ENCODE peak calls at places on chromosome 1, in six cellular contexts. F is GM23248; B is A673; Q is lower lobe of right lung; X is PC-9; L is CD8-positive, alpha-beta memory T cell. H is an unnamed sample. For H3K9me3, the result is how much of the 10 kb centered on the place peaks cover.

GRCh38 chr1:57041901-57042300 is 76.1 kb upstream of the C8B start:
- DNase-seq in X (no peak), L (no peak), F (peak), Q (no peak), B (no peak), H (no peak)

GRCh38 chr1:6467744-6468688 is 2.0 kb upstream of the TNFRSF25 start:
- DNase-seq in B (no peak), F (no peak), L (no peak), X (no peak), Q (no peak), H (no peak)

GRCh38 chr1:55055951-55056631 is 16.7 kb downstream of the PCSK9 start:
- DNase-seq in F (no peak), Q (no peak), X (no peak), L (no peak), B (no peak), H (no peak)

GRCh38 chr1:245894843-245895242 is 612.2 kb downstream of the SMYD3 start:
- DNase-seq in F (no peak), L (no peak), X (no peak), Q (no peak), B (no peak), H (no peak)

GRCh38 chr1:207327994-207328393 is 6.5 kb downstream of the CD55 start:
- DNase-seq in B (no peak), L (no peak), Q (no peak), X (no peak), F (peak), H (no peak)

GRCh38 chr1:50415235-50416149 is 7.8 kb downstream of the DMRTA2 start:
- DNase-seq in X (no peak), F (no peak), B (no peak), Q (no peak), L (no peak), H (no peak)

GRCh38 chr1:56024155-56024554 is 555.2 kb downstream of the PLPP3 start:
- DNase-seq in F (no peak), Q (no peak), X (no peak), B (no peak), L (no peak), H (no peak)

GRCh38 chr1:224357626-224358124 is 996 bp downstream of the CNIH4 start:
- DNase-seq in L (no peak), X (no peak), Q (no peak), B (peak), F (peak), H (no peak)

GRCh38 chr1:67766117-67766978 is 66.9 kb downstream of the GNG12 start:
- DNase-seq in L (no peak), F (peak), X (peak), B (peak), Q (no peak), H (peak)

GRCh38 chr1:24336099-24336498 is 16.9 kb downstream of the GRHL3 start:
- DNase-seq in L (no peak), X (no peak), Q (no peak), F (no peak), B (no peak), H (no peak)

GRCh38 chr1:12067900-12068821 is 5.1 kb downstream of the TNFRSF8 start:
- DNase-seq in L (no peak), Q (peak), F (peak), B (no peak), X (no peak), H (no peak)

GRCh38 chr1:179941439-179941838 is 13.2 kb upstream of the CEP350 start:
- DNase-seq in Q (no peak), B (no peak), F (no peak), X (no peak), L (no peak), H (no peak)

GRCh38 chr1:230542054-230542453 is 100.2 kb upstream of the COG2 start:
- DNase-seq in F (peak), L (no peak), Q (no peak), X (no peak), B (no peak), H (no peak)

GRCh38 chr1:181479137-181479745 is 4.1 kb upstream of the CACNA1E start:
- DNase-seq in L (no peak), Q (peak), X (peak), F (peak), B (peak), H (no peak)

GRCh38 chr1:33464552-33464951 is 7.9 kb upstream of the ZSCAN20 start:
- DNase-seq in X (no peak), B (no peak), L (no peak), F (no peak), Q (no peak), H (no peak)

GRCh38 chr1:197066277-197066676 is 783 bp downstream of the F13B start:
- DNase-seq in X (no peak), L (no peak), F (no peak), Q (no peak), B (no peak), H (no peak)

GRCh38 chr1:160258177-160258798 is 4.1 kb downstream of the DCAF8 start:
- DNase-seq in X (no peak), F (no peak), B (no peak), Q (no peak), L (no peak), H (no peak)

GRCh38 chr1:56513095-56513494 is 66.3 kb downstream of the PLPP3 start:
- DNase-seq in B (no peak), Q (no peak), X (no peak), F (no peak), L (no peak), H (no peak)

GRCh38 chr1:112849425-112849966 is 106.5 kb downstream of the SLC16A1 start:
- DNase-seq in X (peak), L (no peak), B (peak), Q (no peak), F (peak), H (no peak)

GRCh38 chr1:45012639-45013278 is 705 bp downstream of the UROD start:
- DNase-seq in B (peak), Q (peak), F (peak), X (peak), L (no peak), H (no peak)

GRCh38 chr1:110412576-110412975 is 5.1 kb upstream of the LAMTOR5 start:
- DNase-seq in X (peak), Q (peak), F (peak), B (peak), L (peak), H (peak)

GRCh38 chr1:25890249-25891034 is 14.9 kb upstream of the PAQR7 start:
- DNase-seq in B (no peak), L (no peak), F (peak), X (peak), Q (no peak), H (no peak)

GRCh38 chr1:111515291-111516007 is 12.0 kb upstream of the ADORA3 start:
- DNase-seq in X (peak), Q (peak), B (no peak), F (peak), L (no peak), H (no peak)

GRCh38 chr1:248144513-248145198 is at the start of gene OR2M5:
- DNase-seq in F (no peak), B (no peak), X (no peak), L (no peak), Q (no peak), H (no peak)
- H3K9me3 ChIP-seq in F (under half), B (under half), X (under half), L (under half), Q (under half), H (under half)

GRCh38 chr1:83067954-83068353 is 931.0 kb downstream of the TTLL7 start:
- DNase-seq in L (no peak), Q (no peak), F (no peak), B (no peak), X (no peak), H (no peak)
- H3K9me3 ChIP-seq in L (under half), Q (under half), F (under half), B (under half), X (under half), H (under half)

GRCh38 chr1:80358141-80358540 is 1351.6 kb upstream of the ADGRL4 start:
- DNase-seq in L (no peak), X (no peak), B (no peak), Q (no peak), F (no peak), H (no peak)

GRCh38 chr1:80365634-80366033 is 1359.1 kb upstream of the ADGRL4 start:
- DNase-seq in L (no peak), X (no peak), F (no peak), B (no peak), Q (no peak), H (no peak)

GRCh38 chr1:80367058-80367457 is 1360.5 kb upstream of the ADGRL4 start:
- DNase-seq in F (no peak), Q (no peak), B (no peak), X (no peak), L (no peak), H (no peak)

DNA sequence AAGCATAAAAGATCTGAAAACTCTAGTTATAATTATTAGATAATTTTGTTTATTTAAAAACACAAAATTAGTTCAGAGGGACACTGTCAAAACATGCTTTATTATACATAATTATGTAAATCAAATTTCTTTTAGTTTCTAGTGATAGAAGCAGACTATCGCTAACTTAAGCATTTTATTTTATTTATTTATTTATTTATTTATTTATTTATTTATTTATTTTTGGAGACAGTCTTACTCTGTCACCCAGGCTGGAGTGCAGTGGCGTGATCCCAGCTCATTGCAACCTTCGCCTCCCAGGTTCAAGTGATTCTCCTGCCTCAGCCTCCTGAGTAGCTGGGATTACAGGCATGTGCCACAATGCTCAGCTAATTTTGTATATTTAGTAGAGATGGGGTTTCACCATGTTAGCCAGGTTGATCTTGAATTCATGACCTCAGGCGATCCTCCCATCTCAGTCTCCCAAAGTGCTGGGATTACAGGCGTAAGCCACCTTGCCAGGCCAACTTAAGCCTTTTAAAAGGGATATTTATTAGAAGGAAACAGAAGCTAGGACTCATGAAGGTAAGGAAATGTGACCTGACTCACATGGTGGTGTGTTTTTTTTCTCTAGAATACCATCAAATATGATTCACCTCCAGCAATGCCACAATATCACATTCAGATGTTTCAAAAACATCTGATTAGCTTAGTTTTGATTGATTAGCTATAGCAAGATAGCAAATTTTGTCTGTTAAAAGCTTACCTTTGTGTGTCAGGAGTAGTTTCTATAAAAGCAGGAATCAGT is 1357.4 kb upstream of the ADGRL4 start:
- DNase-seq in B (no peak), Q (no peak), L (no peak), X (no peak), F (no peak), H (no peak)
- H3K9me3 ChIP-seq in B (under half), Q (under half), L (under half), X (under half), F (under half), H (under half)

DNA sequence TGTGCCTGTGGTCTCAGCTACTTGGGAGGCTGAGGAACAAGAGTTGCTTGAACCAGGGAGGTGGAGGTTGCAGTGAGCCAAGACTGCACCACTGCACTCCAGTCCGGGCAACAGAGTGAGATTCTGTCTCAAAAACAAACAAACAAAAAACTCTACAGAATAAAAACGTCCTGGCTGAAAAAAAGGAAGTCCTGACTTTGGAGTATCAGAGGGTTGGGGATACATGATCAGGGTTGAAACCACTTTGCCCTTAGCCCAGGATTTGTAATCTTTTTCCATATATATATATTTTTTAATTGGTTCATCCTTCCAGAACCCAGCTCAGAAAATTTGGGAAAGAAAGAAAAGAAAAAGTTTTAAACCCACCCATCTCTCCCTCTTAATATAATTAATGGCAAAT is 6.5 kb downstream of the THEM4 start:
- DNase-seq in X (no peak), L (no peak), B (no peak), F (no peak), Q (no peak), H (no peak)
- H3K9me3 ChIP-seq in X (under half), L (under half), B (under half), F (under half), Q (under half), H (under half)

DNA sequence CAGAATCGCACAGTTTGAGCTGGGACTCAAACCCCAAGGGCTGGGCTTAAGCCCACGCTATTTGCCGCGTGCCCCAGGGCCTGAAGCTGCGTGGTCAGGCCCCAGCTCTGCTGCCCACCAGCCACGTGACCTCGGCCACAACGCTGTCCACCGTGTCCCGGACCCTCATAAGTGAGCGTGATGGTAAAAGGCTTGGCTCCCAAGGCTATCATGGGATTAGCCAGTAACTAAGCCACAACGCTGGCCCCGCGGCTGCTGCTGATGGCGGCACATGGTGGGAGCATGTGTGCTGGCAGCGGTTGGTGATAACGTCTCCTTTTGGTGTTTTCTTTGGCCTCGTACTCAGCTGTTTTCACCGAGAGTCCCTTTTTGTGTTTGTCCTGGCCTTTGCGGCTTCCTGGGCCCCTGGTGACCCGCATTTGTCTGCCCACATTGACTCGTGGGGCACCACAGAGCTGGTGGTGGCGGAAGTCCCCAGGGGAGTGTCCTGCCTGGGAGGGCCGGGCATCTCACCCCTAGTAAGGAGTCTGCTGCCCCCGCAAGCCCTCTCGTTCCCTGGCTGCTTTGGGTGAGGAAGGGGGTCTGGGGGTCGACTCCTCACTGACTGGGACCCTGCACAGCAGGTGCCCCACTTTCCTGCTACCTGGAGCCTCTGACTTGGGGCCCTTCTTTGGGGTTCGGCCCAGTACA is 29.3 kb downstream of the PRKCZ start:
- DNase-seq in F (no peak), Q (no peak), X (no peak), B (no peak), L (no peak), H (no peak)
- H3K9me3 ChIP-seq in F (under half), Q (under half), X (under half), B (under half), L (under half), H (under half)

GRCh38 chr1:227661495-227661894 is 73.6 kb downstream of the JMJD4 start:
- DNase-seq in Q (no peak), B (no peak), X (no peak), L (no peak), F (no peak), H (no peak)
- H3K9me3 ChIP-seq in Q (half or more), B (half or more), X (half or more), L (half or more), F (under half), H (under half)

DNA sequence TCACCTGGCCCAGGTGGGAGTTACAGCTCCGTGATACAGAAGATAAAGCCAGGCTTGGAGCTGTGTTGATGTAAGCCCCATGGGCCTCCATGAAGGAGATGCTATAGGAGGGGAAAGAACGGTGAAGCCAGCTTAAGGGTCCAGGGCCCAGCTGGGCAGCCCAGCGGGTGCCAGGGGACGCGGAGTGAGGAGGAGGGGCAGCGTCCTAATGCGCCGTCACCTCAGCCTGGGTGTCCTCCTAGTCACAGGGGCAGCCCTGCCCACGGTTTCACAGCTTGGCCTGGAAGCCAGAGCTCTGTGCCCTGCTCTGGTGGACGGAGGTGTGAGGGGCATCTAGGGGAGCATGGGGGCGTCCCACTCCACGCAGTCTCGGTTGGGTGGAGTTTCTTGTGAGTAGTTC is 52.7 kb upstream of the TTC34 start:
- DNase-seq in X (no peak), L (no peak), Q (peak), F (no peak), B (no peak), H (no peak)
- H3K9me3 ChIP-seq in X (under half), L (under half), Q (under half), F (under half), B (under half), H (under half)

GRCh38 chr1:31453384-31454079 is 40.5 kb downstream of the SERINC2 start:
- DNase-seq in L (no peak), X (no peak), B (no peak), F (no peak), Q (no peak), H (no peak)
- H3K9me3 ChIP-seq in L (under half), X (half or more), B (under half), F (under half), Q (under half), H (under half)

H was measured in T-helper 17 cell.